ENCODE peak calls at places on chromosomes 2 and 18, in nine cellular contexts. One of them, this sample, is unnamed.

GRCh38 chr2:128808462-128809255 is 490.0 kb upstream of the HS6ST1 start:
- DNase-seq in HCEC 1CT: no peak
- DNase-seq in Caki2: peak; percentile 18
- DNase-seq in midbrain: no peak
- DNase-seq in foreskin fibroblast: peak; percentile 5
- DNase-seq in GM23338: no peak
- DNase-seq in esophagus squamous epithelium: no peak
- DNase-seq in occipital lobe: peak; percentile 45
- DNase-seq in stimulated activated CD4-positive, alpha-beta T cell treated with anti-CD3 and anti-CD28 coated beads, Interleukin-2, amount 100 ng/mL, for 48 hours: no peak
- DNase-seq in this sample: peak; percentile 31

GRCh38 chr2:38406597-38407110 is 29.6 kb upstream of the ATL2 start:
- DNase-seq in esophagus squamous epithelium: no peak
- DNase-seq in HCEC 1CT: no peak
- DNase-seq in Caki2: no peak
- DNase-seq in foreskin fibroblast: no peak
- DNase-seq in GM23338: peak; percentile 35
- DNase-seq in stimulated activated CD4-positive, alpha-beta T cell treated with anti-CD3 and anti-CD28 coated beads, Interleukin-2, amount 100 ng/mL, for 48 hours: no peak
- DNase-seq in occipital lobe: no peak
- DNase-seq in midbrain: no peak
- DNase-seq in this sample: no peak

GRCh38 chr18:44548291-44549221 is 132.1 kb upstream of the SETBP1 start:
- DNase-seq in esophagus squamous epithelium: no peak
- DNase-seq in Caki2: no peak
- DNase-seq in occipital lobe: no peak
- DNase-seq in GM23338: no peak
- DNase-seq in stimulated activated CD4-positive, alpha-beta T cell treated with anti-CD3 and anti-CD28 coated beads, Interleukin-2, amount 100 ng/mL, for 48 hours: no peak
- DNase-seq in midbrain: no peak
- DNase-seq in HCEC 1CT: no peak
- DNase-seq in foreskin fibroblast: peak; percentile 72
- DNase-seq in this sample: no peak

GRCh38 chr2:38581193-38582147 is 21.3 kb downstream of the HNRNPLL start:
- DNase-seq in occipital lobe: no peak
- DNase-seq in esophagus squamous epithelium: peak; percentile 0
- DNase-seq in Caki2: peak; percentile 65
- DNase-seq in HCEC 1CT: peak; percentile 69
- DNase-seq in GM23338: peak; percentile 95
- DNase-seq in midbrain: peak; percentile 84
- DNase-seq in stimulated activated CD4-positive, alpha-beta T cell treated with anti-CD3 and anti-CD28 coated beads, Interleukin-2, amount 100 ng/mL, for 48 hours: no peak
- DNase-seq in foreskin fibroblast: peak; percentile 43
- DNase-seq in this sample: peak; percentile 75

GRCh38 chr2:8481463-8482009 is 200.3 kb upstream of the ID2 start:
- DNase-seq in esophagus squamous epithelium: no peak
- DNase-seq in occipital lobe: no peak
- DNase-seq in GM23338: no peak
- DNase-seq in Caki2: peak; percentile 48
- DNase-seq in stimulated activated CD4-positive, alpha-beta T cell treated with anti-CD3 and anti-CD28 coated beads, Interleukin-2, amount 100 ng/mL, for 48 hours: no peak
- DNase-seq in foreskin fibroblast: no peak
- DNase-seq in midbrain: no peak
- DNase-seq in HCEC 1CT: no peak
- DNase-seq in this sample: no peak

GRCh38 chr18:9474103-9474982 is 970 bp upstream of the RALBP1 start:
- DNase-seq in foreskin fibroblast: peak; percentile 72
- DNase-seq in HCEC 1CT: peak; percentile 79
- DNase-seq in esophagus squamous epithelium: no peak
- DNase-seq in Caki2: no peak
- DNase-seq in stimulated activated CD4-positive, alpha-beta T cell treated with anti-CD3 and anti-CD28 coated beads, Interleukin-2, amount 100 ng/mL, for 48 hours: no peak
- DNase-seq in occipital lobe: peak; percentile 34
- DNase-seq in GM23338: peak; percentile 75
- DNase-seq in midbrain: no peak
- DNase-seq in this sample: peak; percentile 59

GRCh38 chr18:34807106-34807796 is 97.2 kb downstream of the DTNA start:
- DNase-seq in foreskin fibroblast: no peak
- DNase-seq in midbrain: no peak
- DNase-seq in esophagus squamous epithelium: no peak
- DNase-seq in occipital lobe: no peak
- DNase-seq in HCEC 1CT: no peak
- DNase-seq in stimulated activated CD4-positive, alpha-beta T cell treated with anti-CD3 and anti-CD28 coated beads, Interleukin-2, amount 100 ng/mL, for 48 hours: no peak
- DNase-seq in GM23338: peak; percentile 65
- DNase-seq in Caki2: peak; percentile 2
- DNase-seq in this sample: peak; percentile 80

GRCh38 chr2:60515751-60516226 is 37.7 kb downstream of the BCL11A start:
- DNase-seq in Caki2: no peak
- DNase-seq in midbrain: no peak
- DNase-seq in esophagus squamous epithelium: no peak
- DNase-seq in foreskin fibroblast: peak; percentile 61
- DNase-seq in occipital lobe: no peak
- DNase-seq in GM23338: no peak
- DNase-seq in stimulated activated CD4-positive, alpha-beta T cell treated with anti-CD3 and anti-CD28 coated beads, Interleukin-2, amount 100 ng/mL, for 48 hours: no peak
- DNase-seq in HCEC 1CT: no peak
- DNase-seq in this sample: no peak

GRCh38 chr18:21550510-21550970 is 50.0 kb downstream of the ESCO1 start:
- DNase-seq in foreskin fibroblast: no peak
- DNase-seq in midbrain: no peak
- DNase-seq in GM23338: no peak
- DNase-seq in occipital lobe: no peak
- DNase-seq in HCEC 1CT: no peak
- DNase-seq in stimulated activated CD4-positive, alpha-beta T cell treated with anti-CD3 and anti-CD28 coated beads, Interleukin-2, amount 100 ng/mL, for 48 hours: no peak
- DNase-seq in esophagus squamous epithelium: no peak
- DNase-seq in Caki2: no peak
- DNase-seq in this sample: no peak

GRCh38 chr2:228652366-228652765 is 470.9 kb upstream of the SPHKAP start:
- DNase-seq in Caki2: no peak
- DNase-seq in foreskin fibroblast: peak; percentile 37
- DNase-seq in HCEC 1CT: peak; percentile 49
- DNase-seq in occipital lobe: no peak
- DNase-seq in midbrain: no peak
- DNase-seq in stimulated activated CD4-positive, alpha-beta T cell treated with anti-CD3 and anti-CD28 coated beads, Interleukin-2, amount 100 ng/mL, for 48 hours: no peak
- DNase-seq in esophagus squamous epithelium: no peak
- DNase-seq in GM23338: no peak
- DNase-seq in this sample: no peak

GRCh38 chr2:8263931-8264330 is 417.9 kb upstream of the ID2 start:
- DNase-seq in esophagus squamous epithelium: no peak
- DNase-seq in Caki2: no peak
- DNase-seq in HCEC 1CT: no peak
- DNase-seq in stimulated activated CD4-positive, alpha-beta T cell treated with anti-CD3 and anti-CD28 coated beads, Interleukin-2, amount 100 ng/mL, for 48 hours: no peak
- DNase-seq in GM23338: no peak
- DNase-seq in occipital lobe: no peak
- DNase-seq in midbrain: no peak
- DNase-seq in foreskin fibroblast: no peak
- DNase-seq in this sample: peak; percentile 44

GRCh38 chr18:49849331-49850217 is 36.2 kb upstream of the ACAA2 start:
- DNase-seq in GM23338: peak; percentile 70
- DNase-seq in Caki2: peak; percentile 86
- DNase-seq in esophagus squamous epithelium: no peak
- DNase-seq in midbrain: no peak
- DNase-seq in foreskin fibroblast: peak; percentile 68
- DNase-seq in stimulated activated CD4-positive, alpha-beta T cell treated with anti-CD3 and anti-CD28 coated beads, Interleukin-2, amount 100 ng/mL, for 48 hours: no peak
- DNase-seq in HCEC 1CT: peak; percentile 91
- DNase-seq in occipital lobe: no peak
- DNase-seq in this sample: peak; percentile 94

GRCh38 chr2:136727973-136728699 is 37.2 kb upstream of the THSD7B start:
- DNase-seq in GM23338: no peak
- DNase-seq in occipital lobe: no peak
- DNase-seq in HCEC 1CT: no peak
- DNase-seq in foreskin fibroblast: no peak
- DNase-seq in stimulated activated CD4-positive, alpha-beta T cell treated with anti-CD3 and anti-CD28 coated beads, Interleukin-2, amount 100 ng/mL, for 48 hours: no peak
- DNase-seq in midbrain: no peak
- DNase-seq in Caki2: no peak
- DNase-seq in esophagus squamous epithelium: no peak
- DNase-seq in this sample: no peak

GRCh38 chr2:216014986-216015385 is 1.6 kb upstream of the MREG start:
- DNase-seq in midbrain: no peak
- DNase-seq in Caki2: no peak
- DNase-seq in GM23338: no peak
- DNase-seq in esophagus squamous epithelium: no peak
- DNase-seq in foreskin fibroblast: no peak
- DNase-seq in occipital lobe: no peak
- DNase-seq in HCEC 1CT: no peak
- DNase-seq in stimulated activated CD4-positive, alpha-beta T cell treated with anti-CD3 and anti-CD28 coated beads, Interleukin-2, amount 100 ng/mL, for 48 hours: no peak
- DNase-seq in this sample: no peak

GRCh38 chr2:68789603-68790002 is 55.0 kb downstream of the ARHGAP25 start:
- DNase-seq in stimulated activated CD4-positive, alpha-beta T cell treated with anti-CD3 and anti-CD28 coated beads, Interleukin-2, amount 100 ng/mL, for 48 hours: peak; percentile 34
- DNase-seq in occipital lobe: no peak
- DNase-seq in midbrain: no peak
- DNase-seq in esophagus squamous epithelium: peak; percentile 12
- DNase-seq in GM23338: no peak
- DNase-seq in foreskin fibroblast: no peak
- DNase-seq in Caki2: no peak
- DNase-seq in HCEC 1CT: no peak
- DNase-seq in this sample: no peak

GRCh38 chr2:17805717-17806354 is 10.4 kb upstream of the MSGN1 start:
- DNase-seq in esophagus squamous epithelium: no peak
- DNase-seq in GM23338: no peak
- DNase-seq in occipital lobe: no peak
- DNase-seq in foreskin fibroblast: no peak
- DNase-seq in HCEC 1CT: no peak
- DNase-seq in stimulated activated CD4-positive, alpha-beta T cell treated with anti-CD3 and anti-CD28 coated beads, Interleukin-2, amount 100 ng/mL, for 48 hours: no peak
- DNase-seq in Caki2: no peak
- DNase-seq in midbrain: no peak
- DNase-seq in this sample: no peak

GRCh38 chr2:6846967-6847695 is 18.6 kb downstream of the CMPK2 start:
- DNase-seq in esophagus squamous epithelium: no peak
- DNase-seq in Caki2: peak; percentile 3
- DNase-seq in GM23338: no peak
- DNase-seq in stimulated activated CD4-positive, alpha-beta T cell treated with anti-CD3 and anti-CD28 coated beads, Interleukin-2, amount 100 ng/mL, for 48 hours: no peak
- DNase-seq in occipital lobe: no peak
- DNase-seq in HCEC 1CT: no peak
- DNase-seq in midbrain: no peak
- DNase-seq in foreskin fibroblast: no peak
- DNase-seq in this sample: no peak

GRCh38 chr2:85721641-85722040 is 27.5 kb downstream of the GNLY start:
- DNase-seq in occipital lobe: no peak
- DNase-seq in GM23338: no peak
- DNase-seq in esophagus squamous epithelium: no peak
- DNase-seq in HCEC 1CT: no peak
- DNase-seq in midbrain: no peak
- DNase-seq in foreskin fibroblast: no peak
- DNase-seq in Caki2: no peak
- DNase-seq in stimulated activated CD4-positive, alpha-beta T cell treated with anti-CD3 and anti-CD28 coated beads, Interleukin-2, amount 100 ng/mL, for 48 hours: no peak
- DNase-seq in this sample: no peak

GRCh38 chr2:172462393-172463381 is 35.3 kb downstream of the ITGA6 start:
- DNase-seq in Caki2: no peak
- DNase-seq in stimulated activated CD4-positive, alpha-beta T cell treated with anti-CD3 and anti-CD28 coated beads, Interleukin-2, amount 100 ng/mL, for 48 hours: no peak
- DNase-seq in HCEC 1CT: no peak
- DNase-seq in esophagus squamous epithelium: no peak
- DNase-seq in midbrain: no peak
- DNase-seq in occipital lobe: no peak
- DNase-seq in GM23338: no peak
- DNase-seq in foreskin fibroblast: no peak
- DNase-seq in this sample: no peak

GRCh38 chr2:20470211-20470610 is 23.3 kb downstream of the RHOB start:
- DNase-seq in HCEC 1CT: no peak
- DNase-seq in esophagus squamous epithelium: no peak
- DNase-seq in Caki2: no peak
- DNase-seq in occipital lobe: no peak
- DNase-seq in stimulated activated CD4-positive, alpha-beta T cell treated with anti-CD3 and anti-CD28 coated beads, Interleukin-2, amount 100 ng/mL, for 48 hours: no peak
- DNase-seq in midbrain: no peak
- DNase-seq in foreskin fibroblast: no peak
- DNase-seq in GM23338: no peak
- DNase-seq in this sample: no peak